ENCODE peak calls at places on chromosomes 7 and 10, in four cellular contexts. P, T, R and H are unnamed samples.

GRCh38 chr7:43204081-43204480 is 91.6 kb downstream of the HECW1 start:
- DNase-seq in R (no peak), P (no peak), T (no peak), H (no peak)

GRCh38 chr7:137844690-137845425 is 1.9 kb downstream of the DGKI start:
- DNase-seq in P (peak), T (no peak), R (no peak), H (no peak)

GRCh38 chr10:76037531-76037930 is 606.1 kb downstream of the LRMDA start:
- DNase-seq in T (no peak), R (no peak), P (no peak), H (no peak)

GRCh38 chr10:60101821-60102220 is 195.5 kb upstream of the CCDC6 start:
- DNase-seq in R (no peak), T (no peak), P (no peak), H (no peak)

GRCh38 chr10:3516626-3517255 is 268.3 kb downstream of the KLF6 start:
- DNase-seq in T (no peak), P (no peak), R (no peak), H (no peak)

GRCh38 chr10:107340345-107340744 is 175.8 kb upstream of the SORCS1 start:
- DNase-seq in P (no peak), R (no peak), T (no peak), H (no peak)

GRCh38 chr10:6080417-6080973 is 8.3 kb upstream of the RBM17 start:
- DNase-seq in T (no peak), P (no peak), R (no peak), H (no peak)

GRCh38 chr10:69457771-69458237 is 6.5 kb downstream of the TSPAN15 start:
- DNase-seq in R (no peak), T (peak), P (no peak), H (no peak)

GRCh38 chr10:110209399-110209925 is 2.1 kb downstream of the MXI1 start:
- DNase-seq in P (peak), T (peak), R (peak), H (peak)

GRCh38 chr7:39951156-39951942 is 1.3 kb downstream of the CDK13 start:
- DNase-seq in T (peak), P (peak), R (peak), H (no peak)

GRCh38 chr10:12419279-12419847 is 70.0 kb downstream of the CAMK1D start:
- DNase-seq in P (no peak), R (no peak), T (peak), H (peak)

GRCh38 chr10:44786451-44786850 is 124.7 kb upstream of the TMEM72 start:
- DNase-seq in P (no peak), T (no peak), R (no peak), H (no peak)